ENCODE peak calls at places on chromosomes 1 and 21, in six cellular contexts. Y is AG04450, B is bronchial epithelial cell, S is progenitor cell of endocrine pancreas, L is ovary, I is neural crest cell. N is an unnamed sample.

GRCh38 chr1:7538849-7539771 is 232.0 kb upstream of the VAMP3 start:
- DNase-seq in Y (no peak), B (no peak), S (no peak), L (no peak), I (no peak), N (no peak)

GRCh38 chr1:157948547-157949152 is 44.8 kb upstream of the KIRREL1 start:
- DNase-seq in Y (no peak), B (peak), S (peak), L (no peak), I (peak), N (no peak)

GRCh38 chr21:38743772-38744529 is 61.8 kb upstream of the ETS2 start:
- DNase-seq in Y (no peak), B (no peak), S (no peak), L (no peak), I (no peak), N (no peak)

GRCh38 chr21:45540601-45540970 is 1.7 kb downstream of the SLC19A1 start:
- DNase-seq in Y (no peak), B (no peak), S (no peak), L (peak), I (no peak), N (peak)

GRCh38 chr1:27686223-27686990 is 14.4 kb upstream of the IFI6 start:
- DNase-seq in Y (no peak), B (no peak), S (no peak), L (no peak), I (no peak), N (no peak)

GRCh38 chr1:156281281-156282142 is 1.1 kb downstream of the SMG5 start:
- DNase-seq in Y (no peak), B (peak), S (no peak), L (no peak), I (no peak), N (no peak)

GRCh38 chr1:8790987-8791386 is 26.5 kb downstream of the RERE start:
- DNase-seq in Y (no peak), B (no peak), S (no peak), L (no peak), I (no peak), N (no peak)

GRCh38 chr1:225746361-225747179 is 31.1 kb upstream of the SRP9 start:
- DNase-seq in Y (peak), B (peak), S (peak), L (peak), I (no peak), N (peak)

GRCh38 chr1:93437976-93438605 is 9.8 kb upstream of the FNBP1L start:
- DNase-seq in Y (peak), B (peak), S (no peak), L (no peak), I (no peak), N (no peak)

GRCh38 chr1:174289644-174290310 is 130.5 kb downstream of the RABGAP1L start:
- DNase-seq in Y (no peak), B (no peak), S (no peak), L (no peak), I (no peak), N (no peak)

GRCh38 chr1:15031251-15031930 is 122.2 kb upstream of the TMEM51 start:
- DNase-seq in Y (no peak), B (no peak), S (no peak), L (no peak), I (no peak), N (no peak)

GRCh38 chr21:38567577-38568360 is 69.5 kb upstream of the ERG start:
- DNase-seq in Y (peak), B (no peak), S (no peak), L (no peak), I (no peak), N (no peak)

GRCh38 chr1:247209306-247209900 is 37.6 kb upstream of the ZNF124 start:
- DNase-seq in Y (no peak), B (no peak), S (no peak), L (no peak), I (no peak), N (no peak)

GRCh38 chr21:38140192-38140905 is 116.4 kb upstream of the KCNJ15 start:
- DNase-seq in Y (no peak), B (peak), S (no peak), L (no peak), I (no peak), N (no peak)

GRCh38 chr1:183023601-183024351 is 556 bp downstream of the LAMC1 start:
- DNase-seq in Y (no peak), B (peak), S (peak), L (peak), I (peak), N (peak)

GRCh38 chr1:23694371-23694770 is 2.8 kb downstream of the RPL11 start:
- DNase-seq in Y (no peak), B (no peak), S (no peak), L (no peak), I (no peak), N (no peak)

GRCh38 chr1:23691499-23692307 is at the start of gene RPL11:
- DNase-seq in Y (peak), B (peak), S (peak), L (peak), I (peak), N (peak)

GRCh38 chr1:23695667-23696066 is 4.1 kb downstream of the RPL11 start:
- DNase-seq in Y (no peak), B (no peak), S (no peak), L (no peak), I (no peak), N (no peak)

GRCh38 chr1:23693599-23693998 is 2.0 kb downstream of the RPL11 start:
- DNase-seq in Y (no peak), B (no peak), S (no peak), L (no peak), I (no peak), N (no peak)

GRCh38 chr1:23692308-23692871 is 784 bp downstream of the RPL11 start:
- DNase-seq in Y (no peak), B (no peak), S (no peak), L (no peak), I (no peak), N (no peak)
- TF ChIP-seq CTCF in Y (no peak), B (no peak), S (no peak), L (no peak), I (no peak), N (no peak)

DNA sequence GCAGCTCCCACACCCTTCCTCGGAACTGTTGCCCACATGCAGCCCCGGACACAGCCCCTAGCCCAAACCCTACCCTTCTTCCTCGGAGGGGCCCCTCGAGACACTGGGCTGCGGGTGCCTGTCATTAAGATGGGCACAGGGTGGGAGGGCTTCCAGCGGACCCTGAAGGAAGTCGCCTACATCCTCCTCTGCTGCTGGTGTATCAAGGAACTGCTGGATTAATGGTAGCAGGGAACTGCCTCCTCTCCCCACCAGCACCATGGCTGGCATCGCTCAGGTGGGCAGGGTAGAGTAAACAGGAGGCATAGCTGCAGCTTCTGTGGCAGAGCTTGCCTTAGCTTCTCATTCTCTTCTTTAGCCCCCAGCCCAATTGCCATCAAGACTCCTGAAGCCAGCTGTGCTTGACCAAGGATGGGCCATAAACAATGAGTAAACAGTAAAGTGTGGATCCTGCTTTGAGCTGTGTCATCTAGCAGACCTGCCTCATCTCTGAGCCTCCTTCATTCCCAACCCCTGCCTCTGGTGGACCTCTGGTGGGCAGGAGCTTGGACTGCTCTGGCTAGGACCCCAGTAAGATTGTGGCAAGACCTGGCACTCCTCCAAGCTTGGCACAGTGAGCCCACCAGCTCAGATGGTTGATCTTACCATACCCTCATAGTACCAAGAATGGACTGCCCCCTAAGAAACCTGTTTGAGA is at the start of gene LENEP:
- DNase-seq in Y (no peak), B (no peak), S (no peak), L (no peak), I (no peak), N (no peak)
- TF ChIP-seq CTCF in Y (no peak), B (no peak), S (no peak), L (no peak), I (no peak), N (no peak)

GRCh38 chr1:43402055-43402865 is 12.6 kb downstream of the SZT2 start:
- DNase-seq in Y (no peak), B (no peak), S (no peak), L (no peak), I (no peak), N (no peak)
- TF ChIP-seq CTCF in Y (no peak), B (no peak), S (no peak), L (no peak), I (no peak), N (no peak)

DNA sequence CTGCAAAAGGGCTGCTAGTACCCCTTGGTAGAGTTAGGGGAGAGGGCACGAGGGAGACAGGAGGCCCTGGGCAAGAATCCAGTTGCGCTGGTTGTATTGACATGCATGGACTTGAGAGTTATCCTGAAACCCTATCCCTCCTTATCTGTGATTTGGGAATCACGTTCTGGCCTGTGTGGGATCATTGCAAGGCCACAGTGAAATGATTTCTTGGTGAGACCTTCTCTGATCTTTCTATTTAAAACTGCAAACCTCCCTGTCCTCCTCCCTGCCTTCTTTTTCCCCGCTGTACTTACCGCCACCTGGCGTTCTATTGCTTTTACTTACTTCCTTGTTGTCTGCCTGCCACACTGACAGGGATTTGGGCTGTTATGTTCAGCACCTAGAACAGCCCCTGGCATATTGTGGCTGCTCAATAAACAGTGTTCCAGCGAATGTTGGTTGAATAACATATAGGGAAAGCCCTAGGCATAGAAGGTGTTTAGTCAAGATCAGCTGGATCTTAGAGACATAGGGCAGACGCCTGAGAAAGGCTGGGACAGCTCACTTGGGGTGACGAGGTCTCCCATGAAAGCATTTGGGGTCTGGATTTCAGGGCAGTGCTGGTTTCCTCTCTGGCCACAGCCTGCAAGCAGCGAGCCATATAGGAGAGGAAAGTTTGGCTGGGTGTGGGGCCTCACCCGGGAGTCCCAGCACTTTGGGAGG is 25.6 kb downstream of the ALPL start:
- DNase-seq in Y (no peak), B (peak), S (no peak), L (peak), I (peak), N (no peak)
- TF ChIP-seq CTCF in Y (peak), B (peak), S (peak), L (no peak), I (peak), N (peak)

GRCh38 chr1:32072622-32073386 is at the start of gene TMEM39B:
- DNase-seq in Y (peak), B (peak), S (peak), L (peak), I (peak), N (peak)
- TF ChIP-seq CTCF in Y (no peak), B (peak), S (no peak), L (peak), I (no peak), N (no peak)

GRCh38 chr1:202201266-202201665 is 7.7 kb downstream of the LGR6 start:
- DNase-seq in Y (no peak), B (no peak), S (no peak), L (no peak), I (no peak), N (no peak)

GRCh38 chr1:202200669-202201068 is 7.1 kb downstream of the LGR6 start:
- DNase-seq in Y (no peak), B (no peak), S (no peak), L (no peak), I (no peak), N (no peak)

GRCh38 chr1:202199141-202199889 is 5.7 kb downstream of the LGR6 start:
- DNase-seq in Y (no peak), B (no peak), S (no peak), L (no peak), I (no peak), N (no peak)

GRCh38 chr1:202198360-202198711 is 4.7 kb downstream of the LGR6 start:
- DNase-seq in Y (no peak), B (no peak), S (no peak), L (no peak), I (no peak), N (no peak)

DNA sequence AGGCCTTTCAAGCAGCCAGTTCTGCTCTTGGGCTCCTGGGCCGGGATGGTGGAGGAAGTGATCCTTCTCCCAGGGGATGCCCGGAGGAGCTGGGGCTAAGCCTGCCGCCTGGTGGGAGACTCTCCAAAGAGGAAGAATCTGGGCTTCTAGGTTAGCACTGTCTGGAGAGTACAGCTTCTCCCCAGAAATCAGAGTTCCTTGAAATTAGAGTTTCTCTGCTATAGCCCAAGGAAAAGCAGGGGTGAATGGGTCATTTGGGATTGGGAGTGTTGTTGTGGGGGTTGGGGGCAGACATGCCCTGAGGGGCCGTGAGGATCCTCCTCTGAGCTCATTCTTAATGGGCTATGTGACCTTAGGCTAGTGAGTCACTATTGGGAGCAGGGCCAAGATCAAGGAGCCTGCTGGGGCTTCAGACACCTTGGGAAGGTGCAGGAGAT is 6.5 kb downstream of the LGR6 start:
- DNase-seq in Y (no peak), B (peak), S (no peak), L (no peak), I (no peak), N (no peak)
- TF ChIP-seq CTCF in Y (no peak), B (no peak), S (no peak), L (no peak), I (no peak), N (no peak)

N was measured in osteocyte.